ENCODE peak calls at places on chromosome 2, in six cellular contexts. N, L, Z, K, D and I are unnamed samples.

GRCh38 chr2:171810409-171810993 is 83.5 kb downstream of the SLC25A12 start:
- DNase-seq in N (no peak), L (no peak), Z (no peak), K (no peak), D (no peak), I (no peak)

GRCh38 chr2:205909194-205909572 is 176.8 kb downstream of the INO80D start:
- DNase-seq in N (no peak), L (no peak), Z (no peak), K (no peak), D (no peak), I (no peak)

GRCh38 chr2:150689600-150689999 is 202.1 kb upstream of the RND3 start:
- DNase-seq in N (no peak), L (peak), Z (no peak), K (peak), D (no peak), I (peak)

GRCh38 chr2:122764019-122764418 is 1008.6 kb downstream of the TSN start:
- DNase-seq in N (no peak), L (no peak), Z (no peak), K (no peak), D (no peak), I (no peak)

GRCh38 chr2:84865181-84865783 is 15.6 kb downstream of the TRABD2A start:
- DNase-seq in N (peak), L (peak), Z (no peak), K (peak), D (no peak), I (peak)

GRCh38 chr2:200089040-200089755 is 133.8 kb downstream of the MAIP1 start:
- DNase-seq in N (no peak), L (peak), Z (no peak), K (peak), D (no peak), I (peak)

GRCh38 chr2:16247371-16248177 is 307.2 kb downstream of the MYCN start:
- DNase-seq in N (no peak), L (no peak), Z (no peak), K (no peak), D (no peak), I (no peak)

GRCh38 chr2:118852605-118853128 is 5.2 kb upstream of the EN1 start:
- DNase-seq in N (no peak), L (no peak), Z (no peak), K (no peak), D (no peak), I (no peak)

GRCh38 chr2:101745711-101746694 is 48.5 kb downstream of the MAP4K4 start:
- DNase-seq in N (no peak), L (peak), Z (no peak), K (peak), D (no peak), I (peak)

GRCh38 chr2:94956797-94957391 is 68.6 kb upstream of the MAL start:
- DNase-seq in N (peak), L (peak), Z (peak), K (peak), D (no peak), I (peak)

GRCh38 chr2:12882393-12882792 is 165.7 kb downstream of the TRIB2 start:
- DNase-seq in N (no peak), L (no peak), Z (no peak), K (no peak), D (no peak), I (no peak)

GRCh38 chr2:121539722-121540469 is 9.2 kb downstream of the RNU4ATAC start:
- DNase-seq in N (no peak), L (peak), Z (no peak), K (peak), D (no peak), I (no peak)

GRCh38 chr2:208064220-208064951 is 39.1 kb upstream of the PLEKHM3 start:
- DNase-seq in N (no peak), L (peak), Z (no peak), K (peak), D (peak), I (peak)

GRCh38 chr2:217710218-217710565 is 292.6 kb downstream of the TNS1 start:
- DNase-seq in N (no peak), L (no peak), Z (no peak), K (peak), D (no peak), I (peak)

GRCh38 chr2:192155521-192156118 is 39.1 kb downstream of the TMEFF2 start:
- DNase-seq in N (no peak), L (no peak), Z (no peak), K (no peak), D (no peak), I (no peak)

GRCh38 chr2:73233932-73234832 is at the start of gene CCT7:
- DNase-seq in N (peak), L (peak), Z (peak), K (peak), D (peak), I (peak)

GRCh38 chr2:191365089-191365488 is 119.9 kb downstream of the MYO1B start:
- DNase-seq in N (no peak), L (no peak), Z (no peak), K (no peak), D (no peak), I (no peak)

GRCh38 chr2:12610314-12610713 is 106.4 kb upstream of the TRIB2 start:
- DNase-seq in N (no peak), L (no peak), Z (no peak), K (no peak), D (no peak), I (no peak)